ENCODE peak calls at places on chromosomes 4 and X, in four cellular contexts. E is IMR-90, X is fibroblast of lung, N is hepatocyte. V is an unnamed sample.

GRCh38 chr4:128737098-128737513 is 72.4 kb upstream of the JADE1 start:
- DNase-seq in E (no peak), X (peak; percentile 31), N (no peak), V (no peak)

GRCh38 chr4:184748251-184748652 is 14.4 kb upstream of the CENPU start:
- DNase-seq in E (no peak), N (peak; percentile 45), X (no peak), V (no peak)

GRCh38 chrX:134171661-134172587 is 65.1 kb upstream of the CCDC160 start:
- DNase-seq in E (no peak), X (peak; percentile 20), N (peak; percentile 40), V (no peak)

GRCh38 chrX:116726806-116727205 is 264.0 kb upstream of the CT83 start:
- DNase-seq in E (no peak), N (no peak), X (no peak), V (no peak)

GRCh38 chr4:1375051-1375721 is 28.2 kb downstream of the UVSSA start:
- DNase-seq in N (no peak), X (no peak), E (no peak), V (no peak)

GRCh38 chr4:173277340-173277739 is 56.8 kb downstream of the HMGB2 start:
- DNase-seq in E (no peak), N (no peak), X (no peak), V (no peak)

GRCh38 chr4:136713140-136713539 is 819.2 kb downstream of the PCDH18 start:
- DNase-seq in E (peak; percentile 66), N (no peak), X (peak; percentile 42), V (peak; percentile 52)

GRCh38 chrX:31871989-31872388 is 800.1 kb upstream of the FTHL17 start:
- DNase-seq in X (peak; percentile 4), N (no peak), E (no peak), V (peak; percentile 33)

GRCh38 chr4:95499176-95499760 is 49.5 kb downstream of the UNC5C start:
- DNase-seq in X (no peak), N (no peak), E (no peak), V (no peak)

GRCh38 chr4:92636038-92636825 is 332.5 kb downstream of the GRID2 start:
- DNase-seq in N (no peak), E (no peak), X (peak; percentile 41), V (no peak)

GRCh38 chr4:16225139-16225538 is 1.1 kb downstream of the TAPT1 start:
- DNase-seq in E (peak; percentile 41), N (no peak), X (peak; percentile 55), V (no peak)

GRCh38 chrX:69321006-69321655 is 155.9 kb upstream of the PJA1 start:
- DNase-seq in X (no peak), E (no peak), N (no peak), V (no peak)

GRCh38 chrX:1618689-1619088 is 3.8 kb downstream of the ASMT start:
- DNase-seq in E (no peak), X (no peak), N (no peak), V (no peak)

GRCh38 chrX:136780738-136781137 is at the start of gene ARHGEF6:
- DNase-seq in X (peak; percentile 9), E (no peak), N (no peak), V (no peak)

GRCh38 chr4:13540446-13541175 is 3.7 kb downstream of the NKX3-2 start:
- DNase-seq in X (no peak), N (no peak), E (no peak), V (no peak)

GRCh38 chr4:138455097-138455496 is 212.9 kb upstream of the SLC7A11 start:
- DNase-seq in E (no peak), X (no peak), N (no peak), V (no peak)

GRCh38 chr4:11232004-11232403 is 196.7 kb downstream of the HS3ST1 start:
- DNase-seq in N (no peak), E (no peak), X (no peak), V (no peak)

GRCh38 chr4:142088906-142089305 is 452.5 kb downstream of the IL15 start:
- DNase-seq in N (no peak), E (peak; percentile 84), X (peak; percentile 77), V (peak; percentile 42)

GRCh38 chr4:159926871-159927270 is 824.0 kb downstream of the RAPGEF2 start:
- DNase-seq in N (no peak), X (no peak), E (no peak), V (no peak)
- H3K4me3 ChIP-seq in N (no peak overlapping the region), X (no peak overlapping the region), E (no peak overlapping the region), V (no peak overlapping the region)

GRCh38 chr4:157004279-157005161 is 32.9 kb upstream of the PDGFC start:
- DNase-seq in X (peak; percentile 33), E (no peak), N (no peak), V (no peak)
- H3K27ac ChIP-seq in X (no peak overlapping the region), E (no peak overlapping the region), N (peak overlapping the region; percentile 52), V (peak overlapping the region; percentile 77)

GRCh38 chr4:151014521-151015457 is at the start of gene LRBA:
- DNase-seq in E (peak; percentile 21), N (peak; percentile 91), X (peak; percentile 39), V (peak; percentile 56)

GRCh38 chr4:151013491-151013890 is 1.6 kb downstream of the LRBA start:
- DNase-seq in E (no peak), X (no peak), N (no peak), V (no peak)

GRCh38 chr4:151013944-151014343 is 1.1 kb downstream of the LRBA start:
- DNase-seq in X (no peak), E (no peak), N (no peak), V (no peak)

GRCh38 chr4:151012836-151013235 is 2.2 kb downstream of the LRBA start:
- DNase-seq in E (no peak), N (peak; percentile 56), X (no peak), V (no peak)

DNA sequence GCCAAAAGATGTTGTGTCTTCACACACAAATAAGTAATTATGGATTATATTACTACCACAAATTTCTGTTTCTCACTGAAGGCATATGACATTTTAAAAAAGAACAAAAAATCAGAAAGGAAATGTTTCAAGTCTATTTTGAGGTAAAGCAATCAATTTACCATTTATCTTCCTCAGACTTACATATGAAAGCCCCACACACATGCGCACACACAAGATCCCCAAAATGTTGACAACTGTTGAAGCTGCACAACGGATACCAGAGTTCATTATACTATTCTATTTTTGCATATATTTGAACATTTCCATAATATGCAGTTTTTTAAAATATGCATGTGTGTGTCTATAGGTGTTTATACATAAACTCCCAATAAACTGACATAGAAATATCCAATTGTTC is 2.7 kb downstream of the LRBA start:
- DNase-seq in E (no peak), N (no peak), X (no peak), V (no peak)
- H3K4me3 ChIP-seq in E (no peak overlapping the region), N (peak overlapping the region; percentile 16), X (no peak overlapping the region), V (no peak overlapping the region)

GRCh38 chr4:118741456-118741855 is 56.3 kb downstream of the METTL14 start:
- DNase-seq in E (peak; percentile 42), N (no peak), X (peak; percentile 39), V (no peak)
- H3K27ac ChIP-seq in E (peak overlapping the region; percentile 62), N (peak overlapping the region; percentile 18), X (peak overlapping the region; percentile 18), V (peak overlapping the region; percentile 21)

DNA sequence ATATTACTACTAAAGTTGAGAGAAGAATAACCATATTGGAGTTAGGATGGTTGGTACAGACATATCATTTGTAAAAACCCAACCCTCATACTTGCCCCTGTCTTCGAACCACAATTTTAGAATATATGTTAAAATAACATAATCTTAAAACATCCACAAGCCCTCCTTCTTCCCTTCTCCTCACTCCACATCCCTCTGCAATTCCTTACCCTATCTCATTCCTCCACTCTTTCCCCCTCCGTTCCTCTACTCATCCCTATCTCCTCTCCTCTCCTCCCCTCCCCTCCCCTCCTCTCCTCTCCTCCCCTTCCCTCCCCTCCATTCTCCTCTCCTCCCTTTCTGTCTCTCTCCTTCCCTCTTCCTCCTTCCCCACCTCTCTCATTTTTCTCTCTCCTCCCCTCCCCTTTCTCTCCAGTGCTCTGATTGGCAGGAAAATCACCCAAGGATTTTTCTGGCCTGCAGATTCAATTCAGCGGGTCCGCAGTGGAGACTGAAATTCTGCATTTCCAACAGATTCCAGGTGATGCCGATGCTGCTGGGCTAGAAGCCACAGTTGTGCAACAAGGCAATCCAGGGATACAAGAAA is 17.4 kb upstream of the ODAM start:
- DNase-seq in X (no peak), E (no peak), N (no peak), V (no peak)
- H3K4me3 ChIP-seq in X (no peak overlapping the region), E (no peak overlapping the region), N (no peak overlapping the region), V (no peak overlapping the region)